ENCODE peak calls at places on chromosome 19, in six cellular contexts. L is H1, H is K562, A is GM12891, Z is HepG2, O is GM12878. T is an unnamed sample.
A peak's percentile ranks its signal among the peaks of the same experiment; 100 is the strongest.

GRCh38 chr19:29680447-29680846 is 15.2 kb downstream of the PLEKHF1 start:
- DNase-seq in L (no peak), H (no peak), A (peak; percentile 73), Z (no peak), O (no peak), T (peak; percentile 65)

GRCh38 chr19:18173572-18174294 is at the start of gene IFI30:
- DNase-seq in L (peak; percentile 84), H (peak; percentile 90), A (peak; percentile 84), Z (peak; percentile 68), O (peak; percentile 79), T (peak; percentile 88)

GRCh38 chr19:17424743-17425365 is 5.0 kb downstream of the MVB12A start:
- DNase-seq in L (peak; percentile 91), H (peak; percentile 91), A (peak; percentile 59), Z (no peak), O (no peak), T (no peak)

GRCh38 chr19:34681478-34681877 is 4.0 kb downstream of the ZNF302 start:
- DNase-seq in L (no peak), H (no peak), A (no peak), Z (no peak), O (no peak), T (no peak)

GRCh38 chr19:15417699-15418098 is 1.1 kb downstream of the AKAP8L start:
- DNase-seq in L (no peak), H (no peak), A (no peak), Z (no peak), O (no peak), T (no peak)

GRCh38 chr19:2507109-2507508 is 31.2 kb downstream of the GADD45B start:
- DNase-seq in L (no peak), H (peak; percentile 42), A (no peak), Z (peak; percentile 92), O (no peak), T (no peak)

GRCh38 chr19:862529-863304 is 3.3 kb downstream of the CFD start:
- DNase-seq in L (peak; percentile 98), H (peak; percentile 90), A (no peak), Z (no peak), O (peak; percentile 12), T (peak; percentile 78)

GRCh38 chr19:43699506-43700367 is 16.1 kb upstream of the IRGC start:
- DNase-seq in L (peak; percentile 78), H (no peak), A (no peak), Z (no peak), O (no peak), T (no peak)

GRCh38 chr19:495440-496332 is 600 bp upstream of the MADCAM1 start:
- DNase-seq in L (peak; percentile 98), H (peak; percentile 66), A (no peak), Z (no peak), O (no peak), T (peak; percentile 63)

DNA sequence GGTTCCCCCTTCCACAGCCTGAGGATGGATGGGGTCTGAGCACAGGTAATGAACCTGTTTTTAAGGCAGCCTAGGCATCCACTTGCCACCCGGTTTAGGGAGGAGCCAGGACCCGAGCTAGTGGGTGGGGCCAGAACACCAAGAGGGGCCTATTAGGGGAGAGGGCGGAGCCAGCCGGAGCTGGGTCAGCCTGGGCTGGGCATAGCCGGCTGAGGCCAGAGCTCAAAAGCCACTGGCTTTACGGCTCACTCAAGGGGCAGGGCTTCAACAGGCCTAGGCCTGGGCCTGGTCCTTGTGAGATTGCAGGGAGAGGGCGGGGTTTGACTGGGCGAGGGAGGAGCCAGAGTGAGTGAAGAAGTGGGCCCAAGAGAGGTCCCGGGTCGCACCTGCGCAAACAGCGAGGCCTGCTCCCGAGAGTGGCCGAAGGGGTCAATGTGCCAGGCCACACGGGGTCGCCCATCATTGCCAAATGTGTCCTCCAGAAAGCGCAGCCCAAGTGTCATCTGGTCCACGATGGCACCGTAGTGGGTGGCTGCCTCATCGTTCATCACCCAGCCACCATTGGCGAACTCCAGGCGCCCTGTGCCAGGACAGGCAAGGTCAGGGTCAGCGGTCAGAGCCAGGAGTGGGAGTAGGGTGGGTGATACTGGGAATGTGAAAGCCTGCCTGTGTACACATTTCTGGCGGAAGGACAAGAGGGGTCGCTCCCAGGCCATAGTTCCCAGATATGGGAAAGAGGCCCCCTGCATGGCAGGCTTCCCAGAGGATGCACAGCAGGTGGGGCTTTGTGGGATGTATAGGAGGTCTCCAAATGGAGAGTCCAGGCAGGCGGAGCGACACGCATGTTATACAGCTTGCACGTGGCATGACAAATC is 1.9 kb downstream of the MAN2B1 start:
- DNase-seq in L (peak; percentile 88), H (peak; percentile 74), A (no peak), Z (peak; percentile 24), O (no peak), T (no peak)
- TF ChIP-seq TAF1 in L (no peak), H (no peak), A (no peak), Z (no peak), O (no peak), T (no peak)

DNA sequence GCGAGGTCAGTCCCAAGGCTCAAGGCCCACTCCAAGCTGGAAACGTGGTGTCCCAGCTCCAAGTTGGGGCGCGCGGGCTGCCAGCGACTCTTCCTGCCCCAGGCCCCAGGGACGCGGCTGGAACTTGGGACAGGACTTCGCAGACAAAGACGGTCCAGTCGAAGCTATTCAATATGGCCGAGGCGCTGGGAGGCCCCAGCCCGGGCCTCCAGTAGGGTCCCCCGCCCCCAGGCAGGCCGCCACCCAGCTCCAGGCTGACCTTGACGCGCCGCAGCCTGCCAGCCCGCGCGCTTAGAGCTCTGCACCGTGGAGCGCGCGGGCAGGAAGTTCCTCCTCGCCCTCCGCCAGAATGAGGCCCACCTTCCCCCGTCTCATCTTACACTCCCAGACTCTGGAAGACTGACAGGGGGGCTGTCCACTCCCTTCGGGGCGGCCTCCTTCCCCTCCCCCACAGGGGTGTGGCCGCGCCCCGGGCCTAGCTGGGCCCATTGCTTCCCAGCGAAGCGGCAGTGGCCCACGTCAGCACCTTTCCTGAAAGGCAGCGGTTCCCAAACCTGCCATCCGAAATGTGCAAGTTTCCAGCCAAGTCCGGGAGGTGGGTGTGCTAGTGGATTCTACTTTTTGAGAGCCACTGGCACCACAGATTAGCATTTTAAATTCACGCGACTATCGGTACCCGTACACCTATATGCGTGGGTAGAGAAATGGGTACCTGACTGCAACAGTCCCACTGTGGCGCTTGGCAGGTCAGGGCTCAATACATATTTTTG is at the start of gene CCDC8:
- DNase-seq in L (peak; percentile 91), H (peak; percentile 96), A (no peak), Z (no peak), O (no peak), T (no peak)
- TF ChIP-seq POLR2A in L (peak; percentile 73), H (peak; percentile 93), A (no peak), Z (no peak), O (no peak), T (no peak)

DNA sequence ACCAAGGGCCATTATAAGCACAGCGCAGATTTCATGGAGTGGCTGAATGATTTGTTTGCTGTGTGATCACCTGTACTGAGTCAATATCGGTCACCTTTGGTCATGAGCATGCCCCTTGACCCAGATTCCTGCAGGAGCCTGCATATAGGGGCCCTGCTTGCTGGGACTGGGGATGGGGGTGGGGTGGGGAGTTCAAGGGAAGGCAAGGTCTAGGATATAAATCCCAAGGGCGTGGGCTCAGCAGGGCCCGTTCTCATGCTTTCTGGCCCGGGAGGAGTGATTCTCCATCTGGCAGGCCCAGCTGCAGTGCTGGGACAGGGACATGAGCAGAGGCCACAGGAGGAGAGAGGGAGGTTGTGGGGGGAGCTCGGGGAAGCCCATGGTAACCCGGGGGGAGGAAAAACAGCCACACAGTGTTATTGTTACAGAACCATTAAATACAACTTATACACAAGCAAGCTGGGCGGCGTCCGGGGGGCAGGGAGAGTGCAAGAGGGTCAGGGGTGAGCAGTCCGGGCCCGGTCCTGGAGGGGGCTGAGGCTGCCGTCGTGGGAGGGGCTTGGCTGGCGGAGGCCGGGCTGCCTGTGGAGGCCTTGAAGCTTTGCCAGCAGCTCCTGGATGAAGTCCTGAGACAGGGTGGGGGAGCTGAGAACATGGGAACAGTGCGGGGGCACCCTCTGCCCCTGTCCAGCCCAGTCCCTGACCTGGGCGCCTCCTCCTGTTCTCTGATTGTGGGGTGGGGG is 5.2 kb downstream of the PPP1R14A start:
- DNase-seq in L (peak; percentile 70), H (no peak), A (no peak), Z (peak; percentile 82), O (no peak), T (no peak)
- TF ChIP-seq TAF1 in L (no peak), H (no peak), A (no peak), Z (no peak), O (no peak), T (no peak)

GRCh38 chr19:49019242-49019932 is 2.5 kb upstream of the LHB start:
- DNase-seq in L (peak; percentile 92), H (peak; percentile 91), A (no peak), Z (peak; percentile 67), O (no peak), T (peak; percentile 70)
- TF ChIP-seq POLR2A in L (no peak), H (peak; percentile 37), A (no peak), Z (no peak), O (no peak), T (no peak)

DNA sequence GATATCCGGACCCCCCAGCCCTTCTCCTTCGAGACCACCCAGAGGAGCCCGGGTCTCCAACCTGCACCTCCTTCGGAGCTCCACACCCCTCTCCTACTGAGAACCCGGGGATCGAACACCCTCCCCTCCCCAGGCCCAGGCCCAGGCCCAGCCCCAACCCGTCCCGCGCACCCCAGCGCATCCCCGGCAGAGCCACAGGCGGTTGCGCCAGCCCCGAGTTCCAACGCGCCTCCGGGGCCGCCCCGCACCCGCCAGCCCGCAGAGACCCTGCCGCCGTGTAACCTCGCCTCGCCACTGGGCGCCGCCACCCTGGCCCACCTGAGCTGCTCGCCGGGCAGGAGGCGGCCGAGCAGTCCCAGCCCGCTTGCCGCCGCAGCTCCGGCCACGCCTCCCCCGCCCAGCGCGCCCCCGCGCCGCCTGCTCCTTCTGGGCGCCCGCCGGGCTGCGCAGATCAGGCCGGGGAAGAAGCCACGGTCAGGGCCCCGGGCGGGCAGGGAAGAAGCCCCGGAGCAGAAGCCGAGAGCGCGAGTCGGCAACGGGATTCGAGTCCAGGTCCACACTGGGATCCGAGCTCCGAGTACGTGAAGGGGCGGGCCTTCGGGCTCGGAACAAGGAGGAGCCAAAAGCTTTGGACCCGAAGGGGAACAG is at the start of gene MBOAT7:
- DNase-seq in L (no peak), H (no peak), A (peak; percentile 87), Z (no peak), O (no peak), T (peak; percentile 81)
- TF ChIP-seq TAF1 in L (peak; percentile 63), H (peak; percentile 78), A (no peak), Z (peak; percentile 57), O (peak; percentile 13), T (no peak)

GRCh38 chr19:58002384-58003152 is at the start of gene ZNF606:
- DNase-seq in L (peak; percentile 87), H (peak; percentile 29), A (peak; percentile 93), Z (peak; percentile 72), O (peak; percentile 31), T (peak; percentile 93)

GRCh38 chr19:58000677-58001076 is 1.9 kb downstream of the ZNF606 start:
- DNase-seq in L (no peak), H (no peak), A (no peak), Z (no peak), O (no peak), T (no peak)

GRCh38 chr19:58003153-58003828 is 671 bp upstream of the ZNF606 start:
- DNase-seq in L (no peak), H (no peak), A (no peak), Z (no peak), O (no peak), T (no peak)

GRCh38 chr19:58007285-58007684 is 4.7 kb upstream of the ZNF606 start:
- DNase-seq in L (no peak), H (no peak), A (no peak), Z (peak; percentile 18), O (no peak), T (no peak)

GRCh38 chr19:58001895-58002369 is 688 bp downstream of the ZNF606 start:
- DNase-seq in L (no peak), H (no peak), A (peak; percentile 29), Z (peak; percentile 71), O (no peak), T (no peak)
- TF ChIP-seq POLR2A in L (no peak), H (no peak), A (no peak), Z (peak; percentile 59), O (no peak), T (no peak)

GRCh38 chr19:48487944-48488343 is 18.8 kb downstream of the CYTH2 start:
- DNase-seq in L (no peak), H (no peak), A (no peak), Z (peak; percentile 37), O (no peak), T (no peak)
- TF ChIP-seq TAF1 in L (no peak), H (no peak), A (no peak), Z (no peak), O (no peak), T (no peak)